ENCODE peak calls at places on chromosomes 5 and 9, in four cellular contexts. X is kidney epithelial cell, T is tibial artery, M is cardiac fibroblast. B is an unnamed sample.

GRCh38 chr5:154311362-154311761 is 120.8 kb downstream of the GALNT10 start:
- DNase-seq in X (no peak), T (no peak), M (peak; percentile 20), B (peak; percentile 38)

GRCh38 chr9:89497181-89497963 is 541 bp downstream of the SEMA4D start:
- DNase-seq in X (no peak), T (no peak), M (no peak), B (peak; percentile 69)

GRCh38 chr9:113509463-113509862 is 45.9 kb downstream of the RGS3 start:
- DNase-seq in X (no peak), T (no peak), M (peak; percentile 51), B (no peak)

GRCh38 chr5:142314606-142315005 is 10.2 kb downstream of the SPRY4 start:
- DNase-seq in X (no peak), T (no peak), M (no peak), B (no peak)

GRCh38 chr9:80796662-80797426 is 892.5 kb downstream of the TLE1 start:
- DNase-seq in X (no peak), T (no peak), M (no peak), B (no peak)

GRCh38 chr5:74372502-74373445 is 267.8 kb downstream of the ENC1 start:
- DNase-seq in X (no peak), T (no peak), M (no peak), B (no peak)

GRCh38 chr9:123119566-123119965 is 86.1 kb downstream of the GPR21 start:
- DNase-seq in X (no peak), T (no peak), M (peak; percentile 27), B (no peak)

GRCh38 chr5:5884593-5884992 is 462.1 kb downstream of the ICE1 start:
- DNase-seq in X (no peak), T (no peak), M (no peak), B (no peak)

GRCh38 chr9:116998305-116998704 is 311.2 kb downstream of the TRIM32 start:
- DNase-seq in X (no peak), T (no peak), M (peak; percentile 10), B (peak; percentile 34)

GRCh38 chr5:37888476-37888875 is 48.6 kb upstream of the GDNF start:
- DNase-seq in X (no peak), T (no peak), M (peak; percentile 25), B (no peak)

GRCh38 chr5:79236364-79236969 is 536 bp downstream of the JMY start:
- DNase-seq in X (no peak), T (peak; percentile 66), M (no peak), B (peak; percentile 65)

GRCh38 chr9:133603165-133603927 is 5.8 kb downstream of the FAM163B start:
- DNase-seq in X (no peak), T (no peak), M (no peak), B (no peak)

GRCh38 chr5:137666109-137666850 is 69.6 kb downstream of the KLHL3 start:
- DNase-seq in X (no peak), T (no peak), M (peak; percentile 47), B (peak; percentile 64)

GRCh38 chr9:132548971-132549649 is 33.3 kb upstream of the BARHL1 start:
- DNase-seq in X (peak; percentile 19), T (no peak), M (peak; percentile 25), B (no peak)

GRCh38 chr5:93626801-93627200 is 43.8 kb downstream of the NR2F1 start:
- DNase-seq in X (no peak), T (no peak), M (no peak), B (no peak)

GRCh38 chr9:137445275-137445807 is 4.2 kb upstream of the ENTPD8 start:
- DNase-seq in X (peak; percentile 26), T (peak; percentile 88), M (peak; percentile 85), B (peak; percentile 91)

GRCh38 chr5:54573783-54574485 is 56.4 kb downstream of the SNX18 start:
- DNase-seq in X (no peak), T (no peak), M (no peak), B (no peak)

GRCh38 chr9:124695280-124695890 is 75.7 kb downstream of the NR6A1 start:
- DNase-seq in X (no peak), T (no peak), M (peak; percentile 71), B (no peak)

GRCh38 chr9:94740191-94740874 is 13.8 kb downstream of the AOPEP start:
- DNase-seq in X (no peak), T (no peak), M (no peak), B (no peak)

GRCh38 chr9:28688172-28688571 is 1114.9 kb upstream of the C9orf72 start:
- DNase-seq in X (peak; percentile 32), T (no peak), M (no peak), B (no peak)

GRCh38 chr9:87505869-87506678 is 8.4 kb downstream of the DAPK1 start:
- DNase-seq in X (no peak), T (no peak), M (no peak), B (no peak)

GRCh38 chr9:129557192-129558036 is 63.5 kb downstream of the C9orf50 start:
- DNase-seq in X (no peak), T (no peak), M (no peak), B (no peak)

GRCh38 chr5:6256901-6257300 is 121.4 kb downstream of the MED10 start:
- DNase-seq in X (no peak), T (no peak), M (no peak), B (no peak)

DNA sequence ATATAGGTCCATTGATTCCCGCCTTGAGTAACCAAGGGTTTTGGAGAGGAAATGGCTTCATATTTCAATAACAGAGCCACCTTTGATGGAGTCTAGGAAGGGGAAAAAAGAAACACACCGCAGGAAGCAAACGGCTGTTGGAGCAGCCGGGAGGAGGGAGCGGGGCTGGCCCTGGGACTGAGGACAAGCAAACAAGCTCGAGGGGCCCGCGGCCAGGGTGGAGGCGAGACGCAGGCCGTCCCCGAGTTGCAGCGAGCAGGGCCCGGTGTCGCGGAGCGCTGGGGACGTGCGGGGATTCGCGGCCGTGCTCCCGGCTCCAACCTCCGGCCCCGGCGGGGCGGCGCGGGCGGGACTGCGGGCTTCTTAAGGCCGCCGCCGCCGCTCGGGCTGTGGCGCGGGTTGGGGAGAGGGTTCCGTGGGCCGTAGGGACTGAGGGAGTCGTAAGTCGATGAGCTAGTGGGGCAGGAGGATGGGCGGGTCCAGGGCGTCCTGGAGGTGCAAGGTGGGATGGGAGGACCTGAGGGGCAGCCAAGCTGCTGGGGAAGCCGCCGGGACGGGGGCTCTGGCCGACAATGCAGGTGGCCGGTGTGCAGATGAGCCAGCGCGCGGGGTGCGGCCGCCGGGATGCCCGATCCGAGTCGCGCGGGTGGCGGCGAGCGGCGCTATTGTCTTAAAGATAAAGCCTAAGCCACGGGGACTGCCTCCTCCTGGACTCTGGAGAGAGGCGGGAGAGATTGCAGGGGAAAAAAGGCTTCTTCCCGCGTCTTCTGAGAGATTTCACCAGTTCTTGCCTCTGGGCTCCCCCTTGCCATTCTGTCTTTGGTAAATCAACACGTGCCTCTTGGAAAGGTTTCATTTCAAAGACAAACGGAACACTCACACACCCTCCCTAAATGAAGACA is 1.5 kb upstream of the HAPLN1 start:
- DNase-seq in X (no peak), T (peak; percentile 84), M (peak; percentile 76), B (peak; percentile 76)
- TF ChIP-seq CTCF in X (peak; percentile 54), T (peak; percentile 24), M (peak; percentile 27), B (peak; percentile 65)

GRCh38 chr5:163005949-163006348 is 431.4 kb upstream of the CCNG1 start:
- DNase-seq in X (no peak), T (no peak), M (peak; percentile 3), B (no peak)
- TF ChIP-seq CTCF in X (peak; percentile 40), T (no peak), M (no peak), B (no peak)

DNA sequence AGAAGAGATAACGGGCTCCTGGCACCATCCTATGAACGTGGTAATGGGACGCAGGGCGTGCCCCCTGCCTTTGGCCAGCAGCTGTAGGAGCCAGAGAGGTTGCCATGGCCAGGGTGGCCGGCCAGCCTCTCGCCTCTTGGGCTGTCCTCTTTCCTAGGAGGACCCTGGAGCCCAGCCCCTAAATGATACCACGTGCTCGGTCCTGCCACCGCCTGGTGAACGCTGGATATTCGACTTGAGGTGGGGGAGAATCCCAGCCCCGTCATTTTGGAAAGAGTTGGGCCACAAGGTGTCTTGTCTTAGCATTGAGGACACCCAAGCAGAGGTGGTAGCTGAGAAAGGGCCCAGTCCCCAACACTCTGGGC is 391 bp upstream of the NRG2 start:
- DNase-seq in X (no peak), T (peak; percentile 64), M (no peak), B (peak; percentile 71)
- TF ChIP-seq CTCF in X (no peak), T (no peak), M (no peak), B (no peak)

DNA sequence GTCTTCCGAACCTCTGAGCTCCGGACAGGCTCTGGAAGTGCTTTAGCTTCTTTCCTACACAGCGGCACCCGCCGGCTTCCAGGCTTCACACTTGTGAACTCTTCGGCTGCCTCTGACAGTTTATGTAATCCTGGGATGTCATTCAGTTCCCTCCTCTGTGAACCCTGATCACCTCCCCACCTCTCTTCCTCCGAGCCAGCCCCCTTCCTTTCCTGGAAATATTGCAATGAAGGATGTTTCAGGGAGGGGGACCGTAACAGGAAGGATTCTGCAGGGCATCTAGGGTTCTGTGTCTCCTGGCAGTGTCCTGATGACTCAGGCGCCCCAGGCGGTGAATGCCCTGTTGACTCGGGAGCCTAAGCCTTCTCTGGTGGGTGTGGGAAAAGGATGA is at the start of gene CD14:
- DNase-seq in X (no peak), T (peak; percentile 82), M (peak; percentile 48), B (peak; percentile 15)
- TF ChIP-seq CTCF in X (no peak), T (no peak), M (no peak), B (no peak)

GRCh38 chr9:120839146-120839545 is 3.6 kb downstream of the PSMD5 start:
- DNase-seq in X (no peak), T (no peak), M (no peak), B (no peak)

GRCh38 chr9:120841930-120842684 is 615 bp downstream of the PSMD5 start:
- DNase-seq in X (no peak), T (no peak), M (peak; percentile 18), B (no peak)

GRCh38 chr9:120845255-120845654 is 2.5 kb upstream of the PSMD5 start:
- DNase-seq in X (no peak), T (no peak), M (peak; percentile 20), B (no peak)

GRCh38 chr9:120846251-120846869 is 3.6 kb upstream of the PSMD5 start:
- DNase-seq in X (no peak), T (no peak), M (no peak), B (no peak)

DNA sequence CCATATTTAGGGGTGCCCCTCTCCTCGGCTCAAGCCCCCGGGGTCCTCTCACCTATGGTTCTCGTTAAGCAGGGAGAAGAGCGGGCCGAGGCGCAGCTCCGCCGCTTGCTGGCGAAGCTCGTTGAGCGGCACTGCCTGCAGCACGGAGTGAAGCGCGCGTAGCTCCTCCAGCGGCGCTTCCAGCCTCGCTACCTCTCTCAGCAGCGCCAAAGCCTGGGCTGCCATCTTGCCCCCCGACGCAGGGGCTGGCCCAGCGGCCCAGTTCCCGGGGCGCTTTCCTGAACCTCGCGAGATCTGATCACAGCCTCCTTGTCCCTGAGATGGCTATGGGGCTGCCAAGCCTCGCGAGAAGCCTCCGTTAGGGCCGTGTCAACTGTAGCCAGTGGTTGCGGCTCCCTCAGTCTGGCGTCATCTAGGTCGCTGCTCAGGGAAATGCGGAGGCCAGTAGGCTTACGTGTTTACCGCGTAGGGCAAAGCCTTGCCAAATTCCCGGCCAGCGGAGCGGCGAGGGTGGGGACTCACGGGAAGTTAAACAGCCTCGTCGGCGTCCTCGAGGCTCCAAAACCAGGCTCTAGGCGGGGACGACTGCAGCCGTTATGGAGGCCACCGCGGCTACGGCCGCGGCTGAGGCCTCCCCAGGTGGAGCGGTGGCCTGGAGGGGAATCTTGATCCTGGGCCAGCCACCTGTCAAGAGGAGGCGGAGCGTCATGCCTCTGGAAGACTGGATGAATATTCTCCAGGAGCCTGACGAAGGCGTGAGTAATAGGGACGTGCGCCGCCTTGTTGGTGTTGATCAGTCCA is at the start of gene PSMD5:
- DNase-seq in X (peak; percentile 98), T (peak; percentile 100), M (peak; percentile 100), B (peak; percentile 96)
- TF ChIP-seq CTCF in X (no peak), T (peak; percentile 3), M (no peak), B (no peak)